ENCODE peak calls at places on chromosome 18, in eight cellular contexts. L is iPS DF 6.9; B is ascending aorta; O is heart left ventricle; W is hepatocyte; M is heart right ventricle; E is naive thymus-derived CD4-positive, alpha-beta T cell; Z is upper lobe of left lung. C is an unnamed sample.

GRCh38 chr18:28875059-28875458 is 698.1 kb upstream of the CDH2 start:
- DNase-seq in L (no peak), B (no peak), O (no peak), W (no peak), M (no peak), E (no peak), Z (no peak), C (no peak)

GRCh38 chr18:30684825-30685481 is 357.6 kb downstream of the DSC3 start:
- DNase-seq in L (no peak), B (no peak), O (no peak), W (no peak), M (no peak), E (no peak), Z (no peak), C (no peak)

GRCh38 chr18:35753306-35753910 is 171.9 kb downstream of the GALNT1 start:
- DNase-seq in L (no peak), B (no peak), O (no peak), W (no peak), M (no peak), E (no peak), Z (no peak), C (no peak)

GRCh38 chr18:3500016-3500415 is 50.0 kb downstream of the TGIF1 start:
- DNase-seq in L (no peak), B (no peak), O (no peak), W (no peak), M (no peak), E (no peak), Z (no peak), C (no peak)

GRCh38 chr18:51716277-51716676 is 518.8 kb upstream of the MEX3C start:
- DNase-seq in L (no peak), B (no peak), O (no peak), W (no peak), M (no peak), E (no peak), Z (no peak), C (no peak)

GRCh38 chr18:76433788-76434187 is 61.3 kb downstream of the ZNF516 start:
- DNase-seq in L (no peak), B (no peak), O (no peak), W (no peak), M (no peak), E (no peak), Z (no peak), C (no peak)

GRCh38 chr18:73318732-73319479 is 451.1 kb upstream of the NETO1 start:
- DNase-seq in L (no peak), B (no peak), O (no peak), W (no peak), M (no peak), E (no peak), Z (no peak), C (no peak)

GRCh38 chr18:53862921-53863320 is 361.5 kb downstream of the MBD2 start:
- DNase-seq in L (no peak), B (no peak), O (no peak), W (no peak), M (no peak), E (no peak), Z (no peak), C (no peak)

GRCh38 chr18:36441872-36442271 is 144.4 kb downstream of the FHOD3 start:
- DNase-seq in L (no peak), B (no peak), O (no peak), W (no peak), M (no peak), E (no peak), Z (no peak), C (no peak)

GRCh38 chr18:45340884-45341283 is 274.4 kb upstream of the SLC14A2 start:
- DNase-seq in L (no peak), B (no peak), O (no peak), W (no peak), M (no peak), E (no peak), Z (no peak), C (no peak)

GRCh38 chr18:39341106-39341505 is 1775.5 kb upstream of the CELF4 start:
- DNase-seq in L (no peak), B (no peak), O (no peak), W (no peak), M (no peak), E (no peak), Z (no peak), C (no peak)

GRCh38 chr18:7897119-7897518 is 330.0 kb downstream of the PTPRM start:
- DNase-seq in L (no peak), B (peak; percentile 66), O (no peak), W (no peak), M (no peak), E (no peak), Z (no peak), C (no peak)

GRCh38 chr18:36692331-36692730 is 136.5 kb downstream of the TPGS2 start:
- DNase-seq in L (no peak), B (no peak), O (no peak), W (no peak), M (no peak), E (no peak), Z (no peak), C (no peak)

GRCh38 chr18:50458796-50459195 is 84.0 kb downstream of the SKA1 start:
- DNase-seq in L (no peak), B (no peak), O (no peak), W (peak; percentile 26), M (no peak), E (no peak), Z (no peak), C (no peak)

DNA sequence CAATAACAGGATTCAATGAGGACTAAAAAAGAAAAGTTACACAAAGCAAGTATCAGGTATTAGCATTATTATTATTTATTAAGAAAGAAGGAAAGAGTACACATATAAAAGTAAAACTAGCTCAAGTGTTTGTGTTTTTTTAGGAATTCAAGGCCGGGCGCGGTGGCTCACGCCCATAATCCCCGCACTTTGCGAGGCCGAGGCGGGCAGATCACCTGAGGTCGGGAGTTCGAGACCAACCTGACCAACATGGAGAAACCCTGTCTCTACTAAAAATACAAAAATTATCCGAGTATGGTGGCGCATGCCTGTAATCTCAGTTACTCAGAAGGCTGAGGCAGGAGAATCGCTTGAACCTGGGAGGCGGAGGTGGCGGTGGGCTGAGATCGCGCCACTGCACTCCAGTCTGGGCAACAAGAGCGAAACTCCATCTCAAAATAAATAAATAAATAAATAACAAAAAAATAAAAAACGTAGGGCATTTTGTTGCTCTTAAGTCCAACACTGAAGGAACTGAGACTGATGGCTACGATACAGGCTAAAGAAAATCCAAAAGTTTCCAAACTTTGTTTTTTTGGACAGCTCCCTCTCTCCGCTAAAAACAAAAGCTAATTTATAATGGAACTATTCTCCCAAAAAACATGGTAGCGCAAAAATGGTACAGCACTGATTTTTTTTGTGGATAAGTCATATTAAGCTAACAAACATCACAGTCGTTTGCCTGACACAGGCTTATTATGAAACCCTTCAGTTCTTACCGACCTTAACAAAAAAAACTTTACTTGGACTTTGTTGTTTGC is 1.7 kb downstream of the TRAPPC8 start:
- DNase-seq in L (no peak), B (no peak), O (no peak), W (no peak), M (no peak), E (no peak), Z (no peak), C (no peak)
- H3K4me1 ChIP-seq in L (peaks cover 1% of the 10 kb centered on the region), B (peaks cover 10% of the 10 kb centered on the region), O (peaks cover 35% of the 10 kb centered on the region), W (peaks cover 9% of the 10 kb centered on the region), M (peaks cover 21% of the 10 kb centered on the region), E (peaks cover 26% of the 10 kb centered on the region), Z (peaks cover 29% of the 10 kb centered on the region), C (peaks cover 50% of the 10 kb centered on the region)

GRCh38 chr18:57630759-57631660 is 9.4 kb upstream of the NARS1 start:
- DNase-seq in L (no peak), B (no peak), O (no peak), W (no peak), M (no peak), E (no peak), Z (no peak), C (no peak)
- H3K27ac ChIP-seq in L (no peak overlapping the region), B (peak overlapping the region; percentile 58), O (peak overlapping the region; percentile 84), W (peak overlapping the region; percentile 73), M (peak overlapping the region; percentile 83), E (peak overlapping the region; percentile 79), Z (peak overlapping the region; percentile 65), C (peak overlapping the region; percentile 81)

GRCh38 chr18:79788096-79789085 is 9.3 kb upstream of the KCNG2 start:
- DNase-seq in L (no peak), B (no peak), O (peak; percentile 20), W (no peak), M (no peak), E (no peak), Z (peak; percentile 20), C (no peak)

GRCh38 chr18:79789091-79789891 is 8.4 kb upstream of the KCNG2 start:
- DNase-seq in L (no peak), B (no peak), O (peak; percentile 22), W (no peak), M (no peak), E (no peak), Z (peak; percentile 14), C (no peak)

GRCh38 chr18:79786304-79786703 is 11.4 kb upstream of the KCNG2 start:
- DNase-seq in L (no peak), B (no peak), O (peak; percentile 10), W (no peak), M (no peak), E (no peak), Z (no peak), C (no peak)

GRCh38 chr18:79786781-79787526 is 10.8 kb upstream of the KCNG2 start:
- DNase-seq in L (no peak), B (no peak), O (peak; percentile 17), W (no peak), M (no peak), E (no peak), Z (peak; percentile 14), C (no peak)

GRCh38 chr18:79787527-79788095 is 10.1 kb upstream of the KCNG2 start:
- DNase-seq in L (no peak), B (no peak), O (no peak), W (no peak), M (no peak), E (no peak), Z (no peak), C (no peak)
- H3K4me1 ChIP-seq in L (peaks cover 2% of the 10 kb centered on the region), B (no peaks in the 10 kb centered on the region), O (peaks cover 11% of the 10 kb centered on the region), W (no peaks in the 10 kb centered on the region), M (peaks cover 12% of the 10 kb centered on the region), E (no peaks in the 10 kb centered on the region), Z (peaks cover 22% of the 10 kb centered on the region), C (no peaks in the 10 kb centered on the region)

DNA sequence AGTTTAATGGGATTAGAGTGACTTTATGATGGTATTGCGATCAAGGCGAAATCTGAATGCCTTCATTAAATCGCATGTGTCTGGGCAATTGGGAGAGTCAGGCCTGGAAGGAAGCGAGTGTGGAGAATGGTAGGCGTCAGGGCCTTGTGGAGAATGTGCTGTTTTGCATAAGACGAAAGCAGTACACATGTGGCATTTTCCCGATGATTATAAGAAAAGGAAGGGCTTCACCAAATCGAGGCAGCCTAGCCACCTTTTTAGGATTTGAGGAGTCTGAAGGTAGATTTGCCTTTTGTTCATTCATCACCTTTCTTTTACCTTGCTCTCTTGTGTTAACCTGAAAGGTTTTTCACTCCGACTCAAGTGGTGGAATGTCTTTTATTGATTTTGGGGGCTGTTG is 1.0 kb downstream of the ZNF532 start:
- DNase-seq in L (no peak), B (no peak), O (no peak), W (no peak), M (no peak), E (no peak), Z (no peak), C (no peak)
- H3K27ac ChIP-seq in L (peak overlapping the region; percentile 78), B (peak overlapping the region; percentile 100), O (peak overlapping the region; percentile 99), W (peak overlapping the region; percentile 98), M (peak overlapping the region; percentile 96), E (no peak overlapping the region), Z (peak overlapping the region; percentile 56), C (no peak overlapping the region)

DNA sequence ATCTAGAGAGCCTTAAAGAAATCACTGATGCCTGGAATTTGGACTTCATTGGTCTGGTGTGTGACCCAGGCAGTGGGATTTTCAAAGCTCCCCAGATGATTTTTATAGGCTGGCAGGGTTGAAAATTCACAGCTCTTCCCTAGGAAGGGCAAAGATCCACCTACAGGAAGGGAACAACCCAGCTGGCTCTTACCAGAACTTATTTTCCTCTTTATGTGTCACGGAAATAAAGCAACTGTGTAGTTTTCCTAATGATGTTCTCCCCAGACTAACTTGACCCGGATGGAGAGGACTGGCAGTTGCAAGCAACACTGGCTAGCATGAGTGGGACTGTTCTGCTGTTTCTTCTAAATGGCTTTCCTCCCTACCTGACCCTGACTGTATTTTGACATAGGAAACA is 235.6 kb downstream of the ALPK2 start:
- DNase-seq in L (no peak), B (no peak), O (no peak), W (no peak), M (no peak), E (no peak), Z (no peak), C (no peak)
- H3K4me1 ChIP-seq in L (no peaks in the 10 kb centered on the region), B (no peaks in the 10 kb centered on the region), O (no peaks in the 10 kb centered on the region), W (peaks cover 14% of the 10 kb centered on the region), M (peaks cover 4% of the 10 kb centered on the region), E (no peaks in the 10 kb centered on the region), Z (no peaks in the 10 kb centered on the region), C (no peaks in the 10 kb centered on the region)